ENCODE peak calls at places on chromosomes 13 and 19, in eight cellular contexts. One of them, this sample, is unnamed.

GRCh38 chr19:46387713-46388130 is 25.6 kb downstream of the CCDC8 start:
- DNase-seq in HL-60: no peak
- DNase-seq in RWPE1: no peak
- DNase-seq in thoracic aorta: no peak
- DNase-seq in IMR-90: no peak
- DNase-seq in left ventricle myocardium inferior: no peak
- DNase-seq in esophagus squamous epithelium: no peak
- DNase-seq in cardiac muscle cell: no peak
- DNase-seq in this sample: no peak

GRCh38 chr19:15252398-15253018 is 20.3 kb upstream of the EPHX3 start:
- DNase-seq in HL-60: peak
- DNase-seq in RWPE1: no peak
- DNase-seq in thoracic aorta: no peak
- DNase-seq in IMR-90: peak
- DNase-seq in left ventricle myocardium inferior: no peak
- DNase-seq in esophagus squamous epithelium: no peak
- DNase-seq in cardiac muscle cell: no peak
- DNase-seq in this sample: no peak

GRCh38 chr13:41407380-41407779 is 50.0 kb upstream of the RGCC start:
- DNase-seq in HL-60: no peak
- DNase-seq in RWPE1: no peak
- DNase-seq in thoracic aorta: no peak
- DNase-seq in IMR-90: peak
- DNase-seq in left ventricle myocardium inferior: no peak
- DNase-seq in esophagus squamous epithelium: no peak
- DNase-seq in cardiac muscle cell: no peak
- DNase-seq in this sample: no peak

GRCh38 chr19:17324357-17325114 is 10.1 kb downstream of the ANO8 start:
- DNase-seq in HL-60: peak
- DNase-seq in RWPE1: no peak
- DNase-seq in thoracic aorta: no peak
- DNase-seq in IMR-90: no peak
- DNase-seq in left ventricle myocardium inferior: no peak
- DNase-seq in esophagus squamous epithelium: no peak
- DNase-seq in cardiac muscle cell: no peak
- DNase-seq in this sample: no peak

GRCh38 chr13:95924389-95924994 is 128.7 kb downstream of the UGGT2 start:
- DNase-seq in HL-60: peak
- DNase-seq in RWPE1: peak
- DNase-seq in thoracic aorta: no peak
- DNase-seq in IMR-90: peak
- DNase-seq in left ventricle myocardium inferior: no peak
- DNase-seq in esophagus squamous epithelium: no peak
- DNase-seq in cardiac muscle cell: peak
- DNase-seq in this sample: peak

GRCh38 chr19:5436101-5436947 is 18.9 kb upstream of the ZNRF4 start:
- DNase-seq in HL-60: no peak
- DNase-seq in RWPE1: peak
- DNase-seq in thoracic aorta: no peak
- DNase-seq in IMR-90: peak
- DNase-seq in left ventricle myocardium inferior: no peak
- DNase-seq in esophagus squamous epithelium: no peak
- DNase-seq in cardiac muscle cell: peak
- DNase-seq in this sample: peak

GRCh38 chr13:97422118-97423054 is 11.6 kb upstream of the RAP2A start:
- DNase-seq in HL-60: no peak
- DNase-seq in RWPE1: no peak
- DNase-seq in thoracic aorta: no peak
- DNase-seq in IMR-90: no peak
- DNase-seq in left ventricle myocardium inferior: no peak
- DNase-seq in esophagus squamous epithelium: no peak
- DNase-seq in cardiac muscle cell: no peak
- DNase-seq in this sample: no peak

GRCh38 chr19:28644261-28644660 is 568.7 kb downstream of the UQCRFS1 start:
- DNase-seq in HL-60: no peak
- DNase-seq in RWPE1: no peak
- DNase-seq in thoracic aorta: no peak
- DNase-seq in IMR-90: no peak
- DNase-seq in left ventricle myocardium inferior: no peak
- DNase-seq in esophagus squamous epithelium: no peak
- DNase-seq in cardiac muscle cell: no peak
- DNase-seq in this sample: no peak

GRCh38 chr19:6417713-6418561 is 6.7 kb downstream of the KHSRP start:
- DNase-seq in HL-60: no peak
- DNase-seq in RWPE1: no peak
- DNase-seq in thoracic aorta: no peak
- DNase-seq in IMR-90: peak
- DNase-seq in left ventricle myocardium inferior: no peak
- DNase-seq in esophagus squamous epithelium: no peak
- DNase-seq in cardiac muscle cell: no peak
- DNase-seq in this sample: no peak

GRCh38 chr19:11142528-11143171 is 12.9 kb downstream of the SPC24 start:
- DNase-seq in HL-60: no peak
- DNase-seq in RWPE1: peak
- DNase-seq in thoracic aorta: peak
- DNase-seq in IMR-90: peak
- DNase-seq in left ventricle myocardium inferior: peak
- DNase-seq in esophagus squamous epithelium: no peak
- DNase-seq in cardiac muscle cell: peak
- DNase-seq in this sample: peak

GRCh38 chr13:106464076-106464475 is 71.4 kb downstream of the EFNB2 start:
- DNase-seq in HL-60: peak
- DNase-seq in RWPE1: no peak
- DNase-seq in thoracic aorta: no peak
- DNase-seq in IMR-90: no peak
- DNase-seq in left ventricle myocardium inferior: no peak
- DNase-seq in esophagus squamous epithelium: no peak
- DNase-seq in cardiac muscle cell: no peak
- DNase-seq in this sample: no peak

GRCh38 chr13:90538063-90538462 is 809.4 kb upstream of the MIR17HG start:
- DNase-seq in HL-60: no peak
- DNase-seq in RWPE1: no peak
- DNase-seq in thoracic aorta: no peak
- DNase-seq in IMR-90: no peak
- DNase-seq in left ventricle myocardium inferior: no peak
- DNase-seq in esophagus squamous epithelium: no peak
- DNase-seq in cardiac muscle cell: no peak
- DNase-seq in this sample: no peak

GRCh38 chr19:4374451-4375163 is 25.7 kb downstream of the SH3GL1 start:
- DNase-seq in HL-60: peak
- DNase-seq in RWPE1: peak
- DNase-seq in thoracic aorta: peak
- DNase-seq in IMR-90: peak
- DNase-seq in left ventricle myocardium inferior: peak
- DNase-seq in esophagus squamous epithelium: no peak
- DNase-seq in cardiac muscle cell: no peak
- DNase-seq in this sample: no peak

GRCh38 chr13:23449386-23450162 is 16.1 kb upstream of the SACS start:
- DNase-seq in HL-60: no peak
- DNase-seq in RWPE1: no peak
- DNase-seq in thoracic aorta: no peak
- DNase-seq in IMR-90: no peak
- DNase-seq in left ventricle myocardium inferior: no peak
- DNase-seq in esophagus squamous epithelium: no peak
- DNase-seq in cardiac muscle cell: no peak
- DNase-seq in this sample: no peak

GRCh38 chr13:23450340-23451046 is 17.0 kb upstream of the SACS start:
- DNase-seq in HL-60: no peak
- DNase-seq in RWPE1: no peak
- DNase-seq in thoracic aorta: no peak
- DNase-seq in IMR-90: no peak
- DNase-seq in left ventricle myocardium inferior: no peak
- DNase-seq in esophagus squamous epithelium: no peak
- DNase-seq in cardiac muscle cell: no peak
- DNase-seq in this sample: no peak

GRCh38 chr13:23443878-23444277 is 10.4 kb upstream of the SACS start:
- DNase-seq in HL-60: no peak
- DNase-seq in RWPE1: no peak
- DNase-seq in thoracic aorta: no peak
- DNase-seq in IMR-90: no peak
- DNase-seq in left ventricle myocardium inferior: no peak
- DNase-seq in esophagus squamous epithelium: no peak
- DNase-seq in cardiac muscle cell: no peak
- DNase-seq in this sample: no peak

GRCh38 chr13:23445794-23446193 is 12.3 kb upstream of the SACS start:
- DNase-seq in HL-60: no peak
- DNase-seq in RWPE1: peak
- DNase-seq in thoracic aorta: no peak
- DNase-seq in IMR-90: no peak
- DNase-seq in left ventricle myocardium inferior: no peak
- DNase-seq in esophagus squamous epithelium: no peak
- DNase-seq in cardiac muscle cell: no peak
- DNase-seq in this sample: no peak

DNA sequence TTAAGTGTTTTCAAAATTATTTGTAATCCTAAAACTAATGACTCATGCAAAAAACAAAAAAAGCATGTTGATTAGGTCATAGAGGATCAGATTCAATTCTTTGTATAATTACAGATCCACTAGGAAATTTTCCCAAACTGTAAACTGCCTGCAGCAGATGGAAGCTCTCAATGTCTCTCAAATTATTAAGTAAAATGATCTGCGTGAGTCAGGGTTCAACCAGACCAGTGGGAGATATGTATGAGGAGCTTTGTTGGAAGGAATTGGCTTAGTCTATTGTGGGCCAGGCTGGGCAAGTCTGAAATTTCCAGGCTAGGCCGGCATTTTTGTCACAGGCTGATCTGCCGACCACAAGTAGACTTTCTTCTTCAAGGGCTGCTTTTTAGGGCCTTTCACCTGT is 14.4 kb upstream of the SACS start:
- DNase-seq in HL-60: no peak
- DNase-seq in RWPE1: no peak
- DNase-seq in thoracic aorta: no peak
- DNase-seq in IMR-90: peak
- DNase-seq in left ventricle myocardium inferior: no peak
- DNase-seq in esophagus squamous epithelium: no peak
- DNase-seq in cardiac muscle cell: no peak
- DNase-seq in this sample: peak
- H3K27ac ChIP-seq in HL-60: no peak
- H3K27ac ChIP-seq in RWPE1: no peak
- H3K27ac ChIP-seq in thoracic aorta: no peak
- H3K27ac ChIP-seq in IMR-90: peak
- H3K27ac ChIP-seq in left ventricle myocardium inferior: no peak
- H3K27ac ChIP-seq in esophagus squamous epithelium: peak
- H3K27ac ChIP-seq in cardiac muscle cell: no peak
- H3K27ac ChIP-seq in this sample: peak

GRCh38 chr13:111924676-111925075 is 142.3 kb upstream of the SOX1 start:
- DNase-seq in HL-60: no peak
- DNase-seq in RWPE1: no peak
- DNase-seq in thoracic aorta: no peak
- DNase-seq in IMR-90: no peak
- DNase-seq in left ventricle myocardium inferior: no peak
- DNase-seq in esophagus squamous epithelium: no peak
- DNase-seq in cardiac muscle cell: no peak
- DNase-seq in this sample: no peak
- TF ChIP-seq CTCF in HL-60: no peak
- TF ChIP-seq CTCF in RWPE1: no peak
- TF ChIP-seq CTCF in thoracic aorta: no peak
- TF ChIP-seq CTCF in IMR-90: no peak
- TF ChIP-seq CTCF in left ventricle myocardium inferior: no peak
- TF ChIP-seq CTCF in esophagus squamous epithelium: no peak
- TF ChIP-seq CTCF in cardiac muscle cell: no peak
- TF ChIP-seq CTCF in this sample: no peak

DNA sequence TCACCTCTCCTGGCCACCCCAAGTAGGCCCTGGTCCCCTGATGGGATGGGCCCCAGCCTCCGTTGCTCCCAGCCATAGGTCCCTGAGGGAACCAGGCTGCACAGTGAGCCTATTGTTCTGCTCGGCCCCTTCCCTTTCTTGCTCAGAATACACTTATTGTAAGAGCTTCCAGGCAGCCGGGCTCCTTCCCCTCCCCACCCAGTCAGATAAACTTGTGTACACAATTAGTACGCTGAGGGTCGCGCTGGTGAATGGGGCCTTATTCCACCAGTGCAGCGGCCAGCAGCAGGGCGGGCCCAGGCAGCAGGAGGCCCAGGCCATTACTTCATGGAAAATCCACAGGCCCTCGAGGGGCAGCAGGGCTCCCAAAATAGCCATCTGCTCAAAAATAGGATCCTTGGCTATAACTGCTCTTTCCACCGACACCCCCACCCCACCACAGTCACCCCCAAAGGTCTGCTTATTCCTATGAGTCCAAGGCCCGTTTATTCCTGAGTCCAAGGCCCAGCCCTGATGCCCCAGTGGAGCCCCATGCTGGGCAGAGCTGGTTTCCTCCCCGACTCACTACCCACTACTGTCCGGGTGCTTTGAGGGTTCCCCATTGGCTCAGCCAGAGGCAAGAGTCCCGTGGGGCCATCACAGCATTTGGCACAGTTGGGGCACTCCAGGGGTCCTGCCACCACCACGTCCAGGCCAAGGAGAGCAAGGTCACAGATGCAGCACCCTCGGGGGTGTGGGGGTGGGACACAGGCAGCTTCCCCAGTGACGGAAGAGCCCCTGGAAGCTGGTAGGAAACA is 22.1 kb downstream of the CAPN12 start:
- DNase-seq in HL-60: no peak
- DNase-seq in RWPE1: no peak
- DNase-seq in thoracic aorta: no peak
- DNase-seq in IMR-90: no peak
- DNase-seq in left ventricle myocardium inferior: peak
- DNase-seq in esophagus squamous epithelium: no peak
- DNase-seq in cardiac muscle cell: peak
- DNase-seq in this sample: no peak
- H3K27ac ChIP-seq in HL-60: no peak
- H3K27ac ChIP-seq in RWPE1: peak
- H3K27ac ChIP-seq in thoracic aorta: peak
- H3K27ac ChIP-seq in IMR-90: no peak
- H3K27ac ChIP-seq in left ventricle myocardium inferior: peak
- H3K27ac ChIP-seq in esophagus squamous epithelium: peak
- H3K27ac ChIP-seq in cardiac muscle cell: peak
- H3K27ac ChIP-seq in this sample: no peak

GRCh38 chr13:33874871-33875270 is 56.9 kb downstream of the RFC3 start:
- DNase-seq in HL-60: no peak
- DNase-seq in RWPE1: no peak
- DNase-seq in thoracic aorta: no peak
- DNase-seq in IMR-90: no peak
- DNase-seq in left ventricle myocardium inferior: no peak
- DNase-seq in esophagus squamous epithelium: no peak
- DNase-seq in cardiac muscle cell: no peak
- DNase-seq in this sample: no peak
- TF ChIP-seq CTCF in HL-60: no peak
- TF ChIP-seq CTCF in RWPE1: no peak
- TF ChIP-seq CTCF in thoracic aorta: no peak
- TF ChIP-seq CTCF in IMR-90: no peak
- TF ChIP-seq CTCF in left ventricle myocardium inferior: no peak
- TF ChIP-seq CTCF in esophagus squamous epithelium: no peak
- TF ChIP-seq CTCF in cardiac muscle cell: peak
- TF ChIP-seq CTCF in this sample: peak

DNA sequence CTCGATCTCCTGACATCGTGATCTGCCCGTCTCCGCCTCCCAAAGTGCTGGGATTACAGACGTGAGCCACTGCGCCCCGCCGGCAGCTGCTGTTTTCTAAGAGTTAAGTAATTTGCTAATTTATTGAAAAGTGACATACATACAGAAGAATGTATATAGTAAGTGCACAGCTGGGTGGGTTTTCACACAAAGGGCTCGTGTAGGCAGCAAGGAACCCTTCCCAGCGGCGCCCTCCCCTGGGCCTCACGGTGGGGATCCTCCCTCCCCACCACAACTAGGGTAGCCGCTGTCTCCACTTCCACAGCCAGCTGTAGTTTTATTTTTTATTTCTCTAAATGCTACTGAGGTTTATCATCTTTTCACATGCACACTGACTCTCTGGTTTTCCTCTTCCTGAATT is 64.9 kb downstream of the CRYL1 start:
- DNase-seq in HL-60: no peak
- DNase-seq in RWPE1: no peak
- DNase-seq in thoracic aorta: no peak
- DNase-seq in IMR-90: no peak
- DNase-seq in left ventricle myocardium inferior: no peak
- DNase-seq in esophagus squamous epithelium: no peak
- DNase-seq in cardiac muscle cell: no peak
- DNase-seq in this sample: no peak
- H3K27ac ChIP-seq in HL-60: no peak
- H3K27ac ChIP-seq in RWPE1: peak
- H3K27ac ChIP-seq in thoracic aorta: no peak
- H3K27ac ChIP-seq in IMR-90: no peak
- H3K27ac ChIP-seq in left ventricle myocardium inferior: peak
- H3K27ac ChIP-seq in esophagus squamous epithelium: no peak
- H3K27ac ChIP-seq in cardiac muscle cell: no peak
- H3K27ac ChIP-seq in this sample: no peak